ENCODE peak calls at places on chromosomes 11 and 22, in five cellular contexts. W, E, X, R and U are unnamed samples.

GRCh38 chr11:117979481-117980211 is 6.5 kb upstream of the IL10RA start:
- DNase-seq in R (no peak), E (no peak), X (no peak), W (no peak), U (no peak)

GRCh38 chr11:2738551-2739431 is 39.0 kb upstream of the KCNQ1OT1 start:
- DNase-seq in E (peak; percentile 40), X (no peak), W (no peak), R (no peak), U (no peak)

GRCh38 chr11:40597546-40598113 is 861.8 kb downstream of the LRRC4C start:
- DNase-seq in W (no peak), E (no peak), X (no peak), R (no peak), U (no peak)

GRCh38 chr11:27718346-27718852 is 18.1 kb upstream of the BDNF start:
- DNase-seq in R (no peak), W (peak; percentile 95), X (peak; percentile 93), E (no peak), U (no peak)

GRCh38 chr11:76577199-76577920 is 93.2 kb downstream of the LRRC32 start:
- DNase-seq in X (no peak), E (no peak), R (peak; percentile 91), W (peak; percentile 77), U (no peak)

GRCh38 chr11:133269272-133269671 is 263.0 kb downstream of the OPCML start:
- DNase-seq in R (no peak), W (no peak), X (no peak), E (no peak), U (no peak)

GRCh38 chr22:41216984-41217383 is 11.9 kb downstream of the L3MBTL2 start:
- DNase-seq in X (no peak), R (no peak), W (peak; percentile 72), E (no peak), U (no peak)

GRCh38 chr11:28243596-28243995 is 135.4 kb downstream of the METTL15 start:
- DNase-seq in X (no peak), W (peak; percentile 14), E (no peak), R (no peak), U (no peak)

GRCh38 chr11:1178906-1179305 is 21.2 kb downstream of the MUC5AC start:
- DNase-seq in E (peak; percentile 40), X (no peak), W (no peak), R (no peak), U (no peak)

GRCh38 chr22:40819741-40820140 is 595 bp upstream of the SLC25A17 start:
- DNase-seq in X (peak; percentile 8), E (no peak), R (no peak), W (peak; percentile 42), U (no peak)

GRCh38 chr11:74689666-74690065 is 41.6 kb downstream of the CHRDL2 start:
- DNase-seq in W (peak; percentile 66), R (no peak), E (no peak), X (no peak), U (no peak)

GRCh38 chr22:48065852-48066251 is 1303.4 kb downstream of the TBC1D22A start:
- DNase-seq in E (no peak), W (no peak), X (no peak), R (no peak), U (no peak)

DNA sequence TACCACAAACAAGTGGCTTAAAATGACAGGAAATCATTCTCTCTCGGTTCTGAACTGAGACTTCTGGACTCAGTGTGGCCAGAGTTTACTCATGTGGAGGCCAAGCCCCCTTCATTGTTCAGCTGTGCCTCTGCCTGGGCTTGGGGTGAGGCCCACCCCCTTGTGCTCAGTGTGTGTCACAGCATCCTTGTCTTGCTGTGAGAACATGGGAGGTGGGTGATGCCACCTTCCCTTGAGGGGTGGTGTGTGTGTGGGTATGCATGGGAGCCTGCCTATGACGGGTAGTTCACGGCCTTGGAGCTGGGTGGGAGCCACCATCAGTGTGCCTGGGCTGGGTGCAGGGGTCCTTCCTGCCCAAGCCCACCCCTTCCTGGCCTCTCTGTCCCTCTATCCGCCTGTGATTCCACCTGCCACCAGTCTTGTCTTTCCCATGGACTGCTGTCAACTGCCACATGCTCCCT is 101.7 kb downstream of the MORC2 start:
- DNase-seq in R (peak; percentile 49), E (no peak), W (no peak), X (peak; percentile 35), U (no peak)
- TF ChIP-seq CTCF in R (no peak), E (no peak), W (peak; percentile 17), X (peak; percentile 27), U (no peak)

GRCh38 chr22:33476716-33477115 is 418.5 kb upstream of the SYN3 start:
- DNase-seq in X (no peak), W (peak; percentile 43), E (no peak), R (no peak), U (no peak)
- H3K27ac ChIP-seq in X (no peak overlapping the region), W (no peak overlapping the region), E (peak overlapping the region; percentile 44), R (no peak overlapping the region), U (no peak overlapping the region)

DNA sequence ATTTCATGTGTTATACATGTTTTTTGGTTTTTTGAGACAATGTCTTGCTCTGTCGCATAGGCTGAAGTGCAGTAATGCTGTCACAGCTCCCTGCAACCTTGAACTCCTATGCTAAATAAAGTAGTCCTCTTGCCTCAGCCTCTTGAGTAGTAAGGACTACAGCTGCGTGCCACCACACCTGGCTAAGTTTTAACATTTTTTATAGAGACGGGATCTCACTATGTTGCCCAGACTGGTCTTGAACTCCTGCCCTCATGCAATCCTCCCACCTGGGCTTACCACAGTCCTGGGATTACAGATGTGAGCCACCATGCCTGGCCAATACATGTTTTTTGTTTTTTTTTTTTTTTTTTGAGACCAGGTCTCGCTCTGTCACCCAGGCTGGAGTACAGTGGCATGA is 33.9 kb downstream of the SWAP70 start:
- DNase-seq in W (no peak), E (no peak), R (no peak), X (no peak), U (no peak)
- H3K4me3 ChIP-seq in W (no peak overlapping the region), E (no peak overlapping the region), R (no peak overlapping the region), X (no peak overlapping the region), U (no peak overlapping the region)

GRCh38 chr22:50274311-50274710 is 4.1 kb upstream of the MAPK11 start:
- DNase-seq in X (peak; percentile 60), R (no peak), W (peak; percentile 54), E (no peak), U (no peak)
- TF ChIP-seq CTCF in X (no peak), R (no peak), W (peak; percentile 36), E (peak; percentile 30), U (peak; percentile 33)